ENCODE peak calls at places on chromosome 21, in seven cellular contexts. Z, P, N, L, I, S and Q are unnamed samples.

GRCh38 chr21:14736162-14736561 is 190.0 kb upstream of the SAMSN1 start:
- DNase-seq in Z (no peak), P (peak; percentile 1), N (no peak), L (no peak), I (no peak), S (no peak), Q (no peak)

GRCh38 chr21:36690637-36691538 is 8.0 kb upstream of the SIM2 start:
- DNase-seq in Z (no peak), P (no peak), N (no peak), L (no peak), I (no peak), S (no peak), Q (no peak)

GRCh38 chr21:41894922-41895557 is 15.9 kb upstream of the PRDM15 start:
- DNase-seq in Z (peak; percentile 33), P (no peak), N (no peak), L (no peak), I (no peak), S (no peak), Q (no peak)

GRCh38 chr21:42539931-42540343 is 26.3 kb downstream of the SLC37A1 start:
- DNase-seq in Z (no peak), P (no peak), N (no peak), L (no peak), I (no peak), S (peak; percentile 17), Q (no peak)

GRCh38 chr21:42493109-42494060 is 2.6 kb downstream of the RSPH1 start:
- DNase-seq in Z (no peak), P (no peak), N (no peak), L (no peak), I (no peak), S (no peak), Q (no peak)

GRCh38 chr21:35420658-35421057 is 371.6 kb upstream of the RUNX1 start:
- DNase-seq in Z (no peak), P (no peak), N (no peak), L (no peak), I (no peak), S (no peak), Q (no peak)

GRCh38 chr21:33024278-33025103 is 1.2 kb upstream of the OLIG2 start:
- DNase-seq in Z (no peak), P (no peak), N (no peak), L (no peak), I (no peak), S (no peak), Q (no peak)

GRCh38 chr21:21232320-21232719 is 234.1 kb downstream of the NCAM2 start:
- DNase-seq in Z (peak; percentile 62), P (no peak), N (peak; percentile 34), L (no peak), I (no peak), S (no peak), Q (no peak)

GRCh38 chr21:43855955-43856354 is 9.1 kb upstream of the AGPAT3 start:
- DNase-seq in Z (no peak), P (no peak), N (no peak), L (no peak), I (no peak), S (no peak), Q (no peak)